ENCODE peak calls at places on chromosomes 7 and 10, in six cellular contexts. One of them, this sample, is unnamed.

GRCh38 chr10:86182150-86182549 is 184.4 kb downstream of the GRID1 start:
- DNase-seq in GM06990: no peak
- DNase-seq in prostate gland: no peak
- DNase-seq in heart left ventricle: no peak
- DNase-seq in AG04449: no peak
- DNase-seq in esophagus squamous epithelium: no peak
- DNase-seq in this sample: no peak

GRCh38 chr7:43954524-43955228 is 28.4 kb downstream of the UBE2D4 start:
- DNase-seq in GM06990: no peak
- DNase-seq in prostate gland: no peak
- DNase-seq in heart left ventricle: no peak
- DNase-seq in AG04449: peak
- DNase-seq in esophagus squamous epithelium: no peak
- DNase-seq in this sample: peak

GRCh38 chr10:5284311-5285057 is 80.3 kb upstream of the UCN3 start:
- DNase-seq in GM06990: no peak
- DNase-seq in prostate gland: no peak
- DNase-seq in heart left ventricle: no peak
- DNase-seq in AG04449: peak
- DNase-seq in esophagus squamous epithelium: no peak
- DNase-seq in this sample: no peak

GRCh38 chr7:23530355-23530754 is 1.4 kb downstream of the TRA2A start:
- DNase-seq in GM06990: no peak
- DNase-seq in prostate gland: no peak
- DNase-seq in heart left ventricle: no peak
- DNase-seq in AG04449: no peak
- DNase-seq in esophagus squamous epithelium: no peak
- DNase-seq in this sample: peak

GRCh38 chr10:114404171-114405010 is at the start of gene AFAP1L2:
- DNase-seq in GM06990: no peak
- DNase-seq in prostate gland: no peak
- DNase-seq in heart left ventricle: peak
- DNase-seq in AG04449: no peak
- DNase-seq in esophagus squamous epithelium: no peak
- DNase-seq in this sample: peak

GRCh38 chr7:25308246-25308645 is 80.0 kb upstream of the NPVF start:
- DNase-seq in GM06990: no peak
- DNase-seq in prostate gland: no peak
- DNase-seq in heart left ventricle: no peak
- DNase-seq in AG04449: no peak
- DNase-seq in esophagus squamous epithelium: no peak
- DNase-seq in this sample: no peak

GRCh38 chr10:103564116-103564501 is 70.6 kb downstream of the NEURL1 start:
- DNase-seq in GM06990: no peak
- DNase-seq in prostate gland: no peak
- DNase-seq in heart left ventricle: no peak
- DNase-seq in AG04449: no peak
- DNase-seq in esophagus squamous epithelium: no peak
- DNase-seq in this sample: no peak

GRCh38 chr10:29957887-29958330 is 101.5 kb downstream of the JCAD start:
- DNase-seq in GM06990: no peak
- DNase-seq in prostate gland: peak
- DNase-seq in heart left ventricle: peak
- DNase-seq in AG04449: no peak
- DNase-seq in esophagus squamous epithelium: no peak
- DNase-seq in this sample: no peak

GRCh38 chr7:142053988-142054387 is 57.5 kb upstream of the MGAM2 start:
- DNase-seq in GM06990: no peak
- DNase-seq in prostate gland: no peak
- DNase-seq in heart left ventricle: no peak
- DNase-seq in AG04449: peak
- DNase-seq in esophagus squamous epithelium: no peak
- DNase-seq in this sample: no peak

GRCh38 chr7:132655071-132655761 is 78.9 kb upstream of the PLXNA4 start:
- DNase-seq in GM06990: peak
- DNase-seq in prostate gland: peak
- DNase-seq in heart left ventricle: no peak
- DNase-seq in AG04449: no peak
- DNase-seq in esophagus squamous epithelium: no peak
- DNase-seq in this sample: no peak

GRCh38 chr7:44329081-44329480 is 3.7 kb upstream of the CAMK2B start:
- DNase-seq in GM06990: no peak
- DNase-seq in prostate gland: no peak
- DNase-seq in heart left ventricle: no peak
- DNase-seq in AG04449: no peak
- DNase-seq in esophagus squamous epithelium: no peak
- DNase-seq in this sample: no peak

DNA sequence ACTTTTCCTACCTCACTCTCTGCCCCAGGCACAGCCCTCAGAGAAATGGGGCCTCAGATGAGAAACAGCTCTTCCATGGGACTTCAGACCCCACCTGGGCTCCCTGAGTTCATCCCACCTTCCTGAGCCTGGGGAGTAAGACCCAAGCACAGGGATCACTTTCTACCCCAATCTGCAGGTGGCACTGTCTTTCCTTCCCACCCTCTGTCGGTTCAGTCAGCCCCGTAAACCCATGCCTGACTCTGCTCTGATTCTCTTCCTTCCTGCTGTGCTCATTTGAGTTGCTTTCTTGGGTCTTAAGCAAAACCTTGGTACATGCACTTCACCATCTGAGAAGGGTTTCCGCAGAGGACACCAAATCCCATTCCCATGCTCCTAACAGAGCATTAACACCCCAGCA is 306.4 kb upstream of the CDC14C start:
- DNase-seq in GM06990: no peak
- DNase-seq in prostate gland: no peak
- DNase-seq in heart left ventricle: no peak
- DNase-seq in AG04449: no peak
- DNase-seq in esophagus squamous epithelium: no peak
- DNase-seq in this sample: no peak
- TF ChIP-seq CTCF in GM06990: peak
- TF ChIP-seq CTCF in prostate gland: no peak
- TF ChIP-seq CTCF in heart left ventricle: no peak
- TF ChIP-seq CTCF in AG04449: no peak
- TF ChIP-seq CTCF in esophagus squamous epithelium: no peak
- TF ChIP-seq CTCF in this sample: no peak

GRCh38 chr10:88835910-88836221 is 15.8 kb downstream of the ANKRD22 start:
- DNase-seq in GM06990: no peak
- DNase-seq in prostate gland: no peak
- DNase-seq in heart left ventricle: no peak
- DNase-seq in AG04449: no peak
- DNase-seq in esophagus squamous epithelium: no peak
- DNase-seq in this sample: no peak
- TF ChIP-seq CTCF in GM06990: no peak
- TF ChIP-seq CTCF in prostate gland: no peak
- TF ChIP-seq CTCF in heart left ventricle: no peak
- TF ChIP-seq CTCF in AG04449: no peak
- TF ChIP-seq CTCF in esophagus squamous epithelium: no peak
- TF ChIP-seq CTCF in this sample: no peak

GRCh38 chr7:2148189-2148588 is 84.6 kb downstream of the MAD1L1 start:
- DNase-seq in GM06990: no peak
- DNase-seq in prostate gland: no peak
- DNase-seq in heart left ventricle: no peak
- DNase-seq in AG04449: no peak
- DNase-seq in esophagus squamous epithelium: no peak
- DNase-seq in this sample: no peak
- TF ChIP-seq CTCF in GM06990: peak
- TF ChIP-seq CTCF in prostate gland: no peak
- TF ChIP-seq CTCF in heart left ventricle: no peak
- TF ChIP-seq CTCF in AG04449: no peak
- TF ChIP-seq CTCF in esophagus squamous epithelium: no peak
- TF ChIP-seq CTCF in this sample: no peak

GRCh38 chr7:35856175-35856574 is 55.3 kb downstream of the SEPTIN7 start:
- DNase-seq in GM06990: no peak
- DNase-seq in prostate gland: no peak
- DNase-seq in heart left ventricle: no peak
- DNase-seq in AG04449: no peak
- DNase-seq in esophagus squamous epithelium: no peak
- DNase-seq in this sample: no peak

GRCh38 chr7:35849954-35850353 is 49.1 kb downstream of the SEPTIN7 start:
- DNase-seq in GM06990: no peak
- DNase-seq in prostate gland: no peak
- DNase-seq in heart left ventricle: no peak
- DNase-seq in AG04449: no peak
- DNase-seq in esophagus squamous epithelium: no peak
- DNase-seq in this sample: no peak

GRCh38 chr7:35848728-35849127 is 47.9 kb downstream of the SEPTIN7 start:
- DNase-seq in GM06990: no peak
- DNase-seq in prostate gland: no peak
- DNase-seq in heart left ventricle: no peak
- DNase-seq in AG04449: no peak
- DNase-seq in esophagus squamous epithelium: no peak
- DNase-seq in this sample: no peak

GRCh38 chr7:35849158-35849831 is 48.4 kb downstream of the SEPTIN7 start:
- DNase-seq in GM06990: no peak
- DNase-seq in prostate gland: no peak
- DNase-seq in heart left ventricle: no peak
- DNase-seq in AG04449: no peak
- DNase-seq in esophagus squamous epithelium: no peak
- DNase-seq in this sample: no peak

DNA sequence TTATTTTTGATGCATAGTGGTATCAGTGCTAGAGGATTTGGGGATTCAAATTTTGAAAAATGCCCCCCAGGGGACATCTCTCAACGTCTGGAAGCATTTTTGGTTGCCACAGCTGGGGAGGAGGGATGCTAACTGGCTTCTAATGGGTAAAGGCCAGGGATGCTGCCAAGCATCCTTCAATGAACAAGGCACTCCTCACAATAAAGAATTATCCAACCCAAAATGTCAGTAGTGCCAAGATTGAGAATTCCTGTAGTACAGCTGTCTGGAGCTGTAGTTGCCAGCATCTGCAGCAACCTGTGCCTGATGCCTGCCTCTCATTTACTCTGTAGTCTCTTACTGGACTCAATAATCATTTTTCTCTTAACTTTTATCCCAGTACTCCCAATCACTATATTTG is 53.5 kb downstream of the SEPTIN7 start:
- DNase-seq in GM06990: no peak
- DNase-seq in prostate gland: no peak
- DNase-seq in heart left ventricle: no peak
- DNase-seq in AG04449: no peak
- DNase-seq in esophagus squamous epithelium: no peak
- DNase-seq in this sample: no peak
- TF ChIP-seq CTCF in GM06990: no peak
- TF ChIP-seq CTCF in prostate gland: no peak
- TF ChIP-seq CTCF in heart left ventricle: no peak
- TF ChIP-seq CTCF in AG04449: no peak
- TF ChIP-seq CTCF in esophagus squamous epithelium: no peak
- TF ChIP-seq CTCF in this sample: no peak